ENCODE peak calls at places on chromosomes 13 and 19, in ten cellular contexts. V is uterus; Y is NCI-H510A; D is thyroid gland; G is AG04450; B is EH; R is activated T-cell treated with anti-CD3 and anti-CD28 coated beads, Interleukin-2, amount 50 U/mL, for 48 hours; M is lung microvascular endothelial cell; U is WTC11; I is T-helper 2 cell. N is an unnamed sample.

GRCh38 chr13:111926501-111927180 is 140.3 kb upstream of the SOX1 start:
- DNase-seq in D (no peak), M (no peak), R (no peak), V (no peak), G (no peak), I (no peak), B (no peak), U (no peak), Y (no peak), N (no peak)

GRCh38 chr19:35764432-35765315 is 6.7 kb downstream of the PROSER3 start:
- DNase-seq in M (no peak), G (no peak), D (no peak), I (no peak), U (no peak), V (no peak), R (no peak), B (no peak), Y (no peak), N (no peak)

GRCh38 chr19:14300281-14300680 is 81.0 kb upstream of the ADGRE5 start:
- DNase-seq in V (no peak), U (peak), B (no peak), D (no peak), Y (no peak), I (no peak), R (no peak), G (no peak), M (no peak), N (no peak)

GRCh38 chr13:44088911-44089851 is 209.5 kb downstream of the LACC1 start:
- DNase-seq in I (no peak), M (no peak), Y (no peak), B (peak), U (no peak), G (no peak), R (no peak), V (no peak), D (no peak), N (no peak)

GRCh38 chr19:51351266-51351990 is 9.5 kb upstream of the VSIG10L start:
- DNase-seq in R (no peak), B (no peak), V (no peak), U (no peak), D (no peak), Y (no peak), G (no peak), I (no peak), M (no peak), N (no peak)

GRCh38 chr13:37488682-37489081 is 109.9 kb downstream of the POSTN start:
- DNase-seq in M (no peak), D (no peak), B (peak), Y (no peak), V (no peak), R (no peak), U (no peak), G (no peak), I (no peak), N (no peak)

GRCh38 chr19:11473725-11474124 is 7.1 kb downstream of the ELAVL3 start:
- DNase-seq in B (no peak), Y (no peak), D (no peak), R (no peak), V (no peak), G (no peak), U (no peak), I (no peak), M (no peak), N (no peak)

GRCh38 chr19:13881692-13882418 is 4.9 kb downstream of the NANOS3 start:
- DNase-seq in I (no peak), R (peak), Y (no peak), V (no peak), D (peak), U (no peak), G (no peak), M (no peak), B (peak), N (no peak)

GRCh38 chr13:103694471-103694870 is 628.3 kb upstream of the SLC10A2 start:
- DNase-seq in Y (no peak), V (no peak), R (no peak), U (no peak), I (no peak), D (no peak), M (no peak), G (no peak), B (no peak), N (no peak)

GRCh38 chr19:28523619-28524018 is 689.3 kb downstream of the UQCRFS1 start:
- DNase-seq in D (no peak), G (no peak), B (no peak), V (no peak), M (no peak), U (no peak), Y (no peak), R (no peak), I (no peak), N (no peak)

GRCh38 chr19:44059229-44059628 is 7.4 kb downstream of the ZNF223 start:
- DNase-seq in U (no peak), Y (no peak), V (no peak), D (no peak), I (no peak), B (no peak), R (no peak), M (no peak), G (no peak), N (no peak)

GRCh38 chr13:58165617-58166016 is 534.1 kb downstream of the PCDH17 start:
- DNase-seq in Y (no peak), D (no peak), I (no peak), V (no peak), M (no peak), B (no peak), G (no peak), U (no peak), R (no peak), N (no peak)

N was measured in tibial nerve.